ENCODE peak calls at places on chromosomes 12 and 14, in four cellular contexts. One of them, this sample, is unnamed.

GRCh38 chr12:47276253-47277070 is 196.7 kb upstream of the AMIGO2 start:
- DNase-seq in AG08395: peak
- DNase-seq in activated naive CD4-positive, alpha-beta T cell treated with Interleukin-2 at 50 U/mL for 16 hours: peak
- DNase-seq in sciatic nerve: no peak
- DNase-seq in this sample: peak

GRCh38 chr12:124301084-124301654 is 6.3 kb downstream of the RFLNA start:
- DNase-seq in AG08395: no peak
- DNase-seq in activated naive CD4-positive, alpha-beta T cell treated with Interleukin-2 at 50 U/mL for 16 hours: no peak
- DNase-seq in sciatic nerve: no peak
- DNase-seq in this sample: no peak

GRCh38 chr12:120228291-120229070 is 27.6 kb upstream of the RPLP0 start:
- DNase-seq in AG08395: peak
- DNase-seq in activated naive CD4-positive, alpha-beta T cell treated with Interleukin-2 at 50 U/mL for 16 hours: peak
- DNase-seq in sciatic nerve: peak
- DNase-seq in this sample: peak

GRCh38 chr12:16417058-16417457 is 69.6 kb downstream of the MGST1 start:
- DNase-seq in sciatic nerve: no peak
- DNase-seq in activated naive CD4-positive, alpha-beta T cell treated with Interleukin-2 at 50 U/mL for 16 hours: no peak
- DNase-seq in AG08395: no peak
- DNase-seq in this sample: no peak

GRCh38 chr12:6608592-6609311 is 1.6 kb upstream of the CHD4 start:
- DNase-seq in AG08395: no peak
- DNase-seq in activated naive CD4-positive, alpha-beta T cell treated with Interleukin-2 at 50 U/mL for 16 hours: peak
- DNase-seq in sciatic nerve: peak
- DNase-seq in this sample: peak

GRCh38 chr14:22836301-22837058 is at the start of gene MMP14:
- DNase-seq in sciatic nerve: peak
- DNase-seq in AG08395: peak
- DNase-seq in activated naive CD4-positive, alpha-beta T cell treated with Interleukin-2 at 50 U/mL for 16 hours: no peak
- DNase-seq in this sample: no peak

GRCh38 chr14:29810657-29811056 is 117.0 kb downstream of the PRKD1 start:
- DNase-seq in activated naive CD4-positive, alpha-beta T cell treated with Interleukin-2 at 50 U/mL for 16 hours: no peak
- DNase-seq in sciatic nerve: no peak
- DNase-seq in AG08395: peak
- DNase-seq in this sample: no peak

GRCh38 chr12:117076410-117077372 is 22.5 kb downstream of the TESC start:
- DNase-seq in activated naive CD4-positive, alpha-beta T cell treated with Interleukin-2 at 50 U/mL for 16 hours: no peak
- DNase-seq in AG08395: no peak
- DNase-seq in sciatic nerve: no peak
- DNase-seq in this sample: no peak

GRCh38 chr12:90298289-90298948 is 589.8 kb upstream of the ATP2B1 start:
- DNase-seq in sciatic nerve: no peak
- DNase-seq in activated naive CD4-positive, alpha-beta T cell treated with Interleukin-2 at 50 U/mL for 16 hours: no peak
- DNase-seq in AG08395: no peak
- DNase-seq in this sample: no peak

GRCh38 chr14:104221071-104221625 is 82.8 kb downstream of the KIF26A start:
- DNase-seq in sciatic nerve: no peak
- DNase-seq in activated naive CD4-positive, alpha-beta T cell treated with Interleukin-2 at 50 U/mL for 16 hours: no peak
- DNase-seq in AG08395: no peak
- DNase-seq in this sample: no peak

GRCh38 chr12:65822732-65823480 is 1.4 kb upstream of the HMGA2 start:
- DNase-seq in AG08395: peak
- DNase-seq in sciatic nerve: no peak
- DNase-seq in activated naive CD4-positive, alpha-beta T cell treated with Interleukin-2 at 50 U/mL for 16 hours: no peak
- DNase-seq in this sample: no peak

GRCh38 chr14:76186318-76187027 is 34.8 kb downstream of the GPATCH2L start:
- DNase-seq in AG08395: no peak
- DNase-seq in activated naive CD4-positive, alpha-beta T cell treated with Interleukin-2 at 50 U/mL for 16 hours: no peak
- DNase-seq in sciatic nerve: no peak
- DNase-seq in this sample: no peak

GRCh38 chr14:32703246-32703645 is 235.4 kb upstream of the NPAS3 start:
- DNase-seq in AG08395: peak
- DNase-seq in sciatic nerve: no peak
- DNase-seq in activated naive CD4-positive, alpha-beta T cell treated with Interleukin-2 at 50 U/mL for 16 hours: no peak
- DNase-seq in this sample: no peak

GRCh38 chr12:50246873-50247612 is 36.3 kb downstream of the LIMA1 start:
- DNase-seq in sciatic nerve: peak
- DNase-seq in AG08395: peak
- DNase-seq in activated naive CD4-positive, alpha-beta T cell treated with Interleukin-2 at 50 U/mL for 16 hours: peak
- DNase-seq in this sample: peak

This sample was measured in stimulated activated CD4-positive, alpha-beta T cell treated with anti-CD3 and anti-CD28 coated beads, Interleukin-2, amount 100 ng/mL, for 24 hours.